ENCODE peak calls at places on chromosomes 2 and 18, in five cellular contexts. F is neural progenitor cell, M is hepatocyte, B is GM23338, G is GM23248. L is an unnamed sample.

GRCh38 chr18:22337311-22337710 is 80.4 kb downstream of the CTAGE1 start:
- DNase-seq in B (no peak), M (no peak), F (no peak), G (peak; percentile 52), L (no peak)

GRCh38 chr2:165911231-165911630 is 42.3 kb downstream of the TTC21B start:
- DNase-seq in F (no peak), M (no peak), B (no peak), G (peak; percentile 71), L (no peak)

GRCh38 chr18:39435986-39436385 is 1870.4 kb upstream of the CELF4 start:
- DNase-seq in M (no peak), G (no peak), F (no peak), B (no peak), L (no peak)

GRCh38 chr2:27024188-27024587 is 8.6 kb upstream of the TMEM214 start:
- DNase-seq in M (no peak), B (peak; percentile 90), F (peak; percentile 79), G (peak; percentile 19), L (no peak)

GRCh38 chr2:44940612-44941464 is 664 bp upstream of the SIX3 start:
- DNase-seq in B (no peak), F (peak; percentile 72), G (no peak), M (no peak), L (no peak)

GRCh38 chr2:222239945-222240675 is 58.7 kb downstream of the PAX3 start:
- DNase-seq in F (peak; percentile 84), B (peak; percentile 53), G (no peak), M (peak; percentile 10), L (no peak)

GRCh38 chr18:2905802-2906521 is 59.2 kb downstream of the EMILIN2 start:
- DNase-seq in G (peak; percentile 69), F (peak; percentile 46), M (peak; percentile 71), B (peak; percentile 69), L (peak; percentile 33)

GRCh38 chr2:3399829-3400228 is 20.3 kb downstream of the TRAPPC12 start:
- DNase-seq in F (peak; percentile 56), M (no peak), G (peak; percentile 31), B (peak; percentile 26), L (no peak)

GRCh38 chr18:50969448-50969847 is 1.6 kb downstream of the ELAC1 start:
- DNase-seq in M (no peak), F (no peak), G (no peak), B (no peak), L (no peak)

GRCh38 chr18:7147399-7147798 is 29.8 kb upstream of the LAMA1 start:
- DNase-seq in G (no peak), B (no peak), F (peak; percentile 30), M (peak; percentile 39), L (no peak)

GRCh38 chr2:72619622-72620021 is 206.2 kb downstream of the EXOC6B start:
- DNase-seq in B (peak; percentile 15), F (peak; percentile 2), G (no peak), M (no peak), L (no peak)

GRCh38 chr2:112150447-112150846 is 12.3 kb downstream of the FBLN7 start:
- DNase-seq in F (no peak), G (peak; percentile 98), M (peak; percentile 55), B (no peak), L (no peak)

GRCh38 chr2:69375494-69376353 is 11.3 kb downstream of the GFPT1 start:
- DNase-seq in M (peak; percentile 35), F (peak; percentile 37), B (peak; percentile 79), G (peak; percentile 63), L (peak; percentile 21)

GRCh38 chr2:13009027-13009426 is 292.3 kb downstream of the TRIB2 start:
- DNase-seq in G (peak; percentile 49), F (no peak), B (no peak), M (no peak), L (no peak)

GRCh38 chr2:171923206-171923605 is 945 bp downstream of the HAT1 start:
- DNase-seq in G (peak; percentile 71), F (no peak), M (peak; percentile 19), B (peak; percentile 6), L (peak; percentile 3)

GRCh38 chr18:59657012-59657411 is 40.2 kb downstream of the CCBE1 start:
- DNase-seq in G (no peak), F (no peak), M (no peak), B (no peak), L (no peak)

GRCh38 chr18:32469691-32470131 is 971 bp downstream of the GAREM1 start:
- DNase-seq in B (no peak), G (peak; percentile 45), F (peak; percentile 27), M (peak; percentile 7), L (no peak)

GRCh38 chr2:101113441-101114267 is 37.5 kb downstream of the TBC1D8 start:
- DNase-seq in M (peak; percentile 41), G (peak; percentile 93), B (peak; percentile 81), F (no peak), L (peak; percentile 51)

GRCh38 chr18:59180150-59180845 is 39.7 kb upstream of the GRP start:
- DNase-seq in B (no peak), M (no peak), G (peak; percentile 69), F (no peak), L (no peak)

GRCh38 chr18:58207520-58208152 is 163.6 kb downstream of the NEDD4L start:
- DNase-seq in B (no peak), G (no peak), F (no peak), M (no peak), L (no peak)

GRCh38 chr2:231714639-231715498 is 6.5 kb downstream of the PTMA start:
- DNase-seq in F (peak; percentile 93), B (peak; percentile 99), M (peak; percentile 89), G (peak; percentile 68), L (peak; percentile 38)
- TF ChIP-seq EZH2phosphoT487 in F (no peak), B (no peak), M (no peak), G (no peak), L (no peak)

DNA sequence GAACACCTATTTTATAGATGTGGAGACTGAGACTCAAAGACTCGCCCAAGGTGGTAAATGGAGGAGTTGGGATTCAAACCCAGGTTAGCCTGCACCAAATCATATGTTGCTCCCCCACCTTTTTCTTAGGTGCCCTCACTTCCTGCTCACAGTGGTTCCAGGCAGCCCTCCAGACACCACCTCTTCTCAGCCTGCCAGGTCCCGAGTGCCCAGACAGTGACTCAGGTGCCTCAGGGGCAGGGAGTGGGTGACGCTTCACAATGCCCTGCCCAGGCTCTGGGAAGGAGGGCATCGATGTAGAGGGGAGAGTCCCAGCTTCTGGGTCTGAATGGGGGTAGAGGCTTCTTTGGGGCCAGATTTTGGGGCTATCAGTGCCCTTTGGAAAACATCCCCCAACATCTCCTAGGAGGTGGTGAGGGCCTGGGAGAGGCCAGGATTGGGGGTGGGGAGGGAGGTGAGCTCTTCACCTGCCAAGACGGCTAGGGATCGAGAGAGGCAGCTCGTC is 5.2 kb upstream of the DNAJB2 start:
- DNase-seq in M (no peak), F (no peak), G (peak; percentile 74), B (no peak), L (peak; percentile 72)
- TF ChIP-seq EZH2phosphoT487 in M (no peak), F (no peak), G (no peak), B (no peak), L (no peak)

DNA sequence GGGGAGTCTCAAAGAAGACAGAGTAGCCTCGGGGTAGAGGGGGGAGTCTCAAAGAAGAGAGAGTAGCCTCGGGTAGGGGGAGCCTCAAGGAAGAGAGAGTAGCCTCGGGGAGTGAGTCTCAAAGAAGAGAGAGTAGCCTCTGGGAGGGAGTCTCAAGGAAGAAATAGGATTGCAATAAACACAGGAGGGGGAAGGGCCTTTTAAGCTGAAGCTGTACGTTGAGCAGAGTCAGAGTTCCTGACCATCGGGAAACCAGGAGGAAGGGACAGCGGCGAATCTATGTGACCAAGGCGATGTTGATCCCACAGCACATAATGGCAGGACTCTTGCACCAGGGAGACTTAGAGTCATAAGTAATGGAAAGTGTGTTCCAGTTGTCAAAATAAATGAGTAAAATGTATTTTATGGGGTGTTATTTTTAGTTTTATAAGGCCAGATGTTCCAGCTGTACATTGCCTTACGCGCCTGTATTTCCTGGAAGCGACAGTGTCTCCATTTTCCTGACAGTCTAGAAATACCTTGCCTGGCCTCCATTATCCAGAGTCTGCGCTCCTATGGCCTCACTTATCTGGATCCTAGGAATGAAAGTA is 152.9 kb upstream of the COPS8 start:
- DNase-seq in B (no peak), M (peak; percentile 21), G (no peak), F (no peak), L (no peak)
- TF ChIP-seq EZH2phosphoT487 in B (no peak), M (no peak), G (no peak), F (no peak), L (no peak)

DNA sequence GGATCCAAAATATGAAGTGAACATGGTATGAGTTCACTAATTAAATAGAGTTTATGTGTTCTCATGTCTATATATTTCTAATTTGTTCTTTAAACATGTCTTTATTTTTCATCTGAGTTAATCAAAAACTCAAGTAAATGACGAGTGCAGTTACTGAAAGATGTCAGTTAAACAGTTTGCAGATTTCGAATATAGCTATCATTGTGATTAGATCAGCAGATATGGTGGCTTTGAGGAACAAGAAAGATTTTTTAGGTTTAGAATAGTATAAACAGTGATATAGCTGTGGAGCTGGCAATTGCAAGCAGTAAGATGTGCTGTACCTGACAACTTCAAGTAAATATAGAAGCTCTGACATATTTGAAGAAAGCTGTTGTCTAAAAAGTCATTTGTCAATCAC is 49.7 kb downstream of the TANK start:
- DNase-seq in M (no peak), F (no peak), B (no peak), G (no peak), L (no peak)
- TF ChIP-seq EZH2phosphoT487 in M (no peak), F (no peak), B (no peak), G (no peak), L (no peak)

DNA sequence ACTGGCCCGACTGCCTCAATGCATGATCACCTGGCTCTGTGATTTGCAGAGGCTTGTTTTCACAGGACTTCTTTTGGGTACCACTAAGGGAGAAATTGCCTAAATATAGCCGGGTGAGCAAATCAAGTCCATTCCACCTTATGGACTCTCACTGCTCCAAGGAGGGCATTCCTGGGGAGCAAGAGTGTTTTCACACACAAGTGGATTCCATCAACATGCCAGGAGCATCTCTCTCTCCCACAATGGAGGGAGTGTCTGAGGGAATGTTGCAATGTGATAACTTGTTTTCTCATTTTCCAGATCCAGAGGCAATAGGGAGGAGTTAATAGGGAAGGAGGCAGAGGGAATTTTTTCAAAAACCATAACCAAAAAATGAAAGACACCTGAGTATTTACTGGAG is 250.7 kb downstream of the SATB2 start:
- DNase-seq in G (no peak), B (no peak), M (no peak), F (no peak), L (no peak)
- TF ChIP-seq EZH2phosphoT487 in G (no peak), B (no peak), M (no peak), F (no peak), L (no peak)

GRCh38 chr18:24958001-24958400 is 394.0 kb downstream of the ZNF521 start:
- DNase-seq in M (no peak), G (no peak), B (no peak), F (no peak), L (no peak)
- TF ChIP-seq EZH2phosphoT487 in M (no peak), G (no peak), B (no peak), F (no peak), L (no peak)

GRCh38 chr2:19141234-19142004 is 217.0 kb downstream of the OSR1 start:
- DNase-seq in B (no peak), G (no peak), F (no peak), M (no peak), L (no peak)
- TF ChIP-seq EZH2phosphoT487 in B (no peak), G (no peak), F (no peak), M (no peak), L (no peak)

L was measured in HCT116.